ENCODE peak calls at places on chromosomes 7 and 10, in nine cellular contexts. C is BE2C, B is GM10248, W is body of pancreas, E is mucosa of descending colon, F is endodermal cell, U is fibroblast of mammary gland, H is cardiac muscle cell, X is thoracic aorta. K is an unnamed sample.

GRCh38 chr7:767941-768729 is 41.1 kb upstream of the PRKAR1B start:
- DNase-seq in C (peak), X (no peak), E (no peak), H (no peak), U (peak), F (peak), B (no peak), W (no peak), K (no peak)

GRCh38 chr10:32265756-32266155 is 81.2 kb downstream of the EPC1 start:
- DNase-seq in U (no peak), F (no peak), E (no peak), X (no peak), H (no peak), B (no peak), C (no peak), W (no peak), K (no peak)

GRCh38 chr7:97025983-97026704 is 1.5 kb upstream of the DLX5 start:
- DNase-seq in E (no peak), H (peak), F (peak), W (no peak), C (no peak), B (no peak), U (no peak), X (no peak), K (no peak)

GRCh38 chr10:78215645-78216044 is 182.0 kb downstream of the RPS24 start:
- DNase-seq in H (peak), B (no peak), E (peak), C (no peak), W (no peak), F (no peak), X (peak), U (peak), K (no peak)

GRCh38 chr7:3722396-3722846 is 421.4 kb downstream of the SDK1 start:
- DNase-seq in F (peak), E (no peak), U (no peak), C (no peak), X (no peak), B (no peak), W (no peak), H (peak), K (no peak)

GRCh38 chr7:471191-471865 is 48.3 kb downstream of the PDGFA start:
- DNase-seq in F (no peak), X (no peak), C (peak), W (no peak), H (no peak), U (no peak), E (peak), B (no peak), K (peak)

GRCh38 chr7:39249635-39250034 is 271.9 kb downstream of the POU6F2 start:
- DNase-seq in F (no peak), U (no peak), C (no peak), B (no peak), E (no peak), W (no peak), H (no peak), X (no peak), K (no peak)

GRCh38 chr7:128005759-128006159 is 25.5 kb downstream of the LRRC4 start:
- DNase-seq in C (no peak), U (no peak), W (no peak), H (peak), E (no peak), B (no peak), X (no peak), F (no peak), K (no peak)

GRCh38 chr10:109912335-109913282 is 10.7 kb downstream of the XPNPEP1 start:
- DNase-seq in U (peak), B (peak), W (no peak), H (no peak), X (no peak), E (no peak), F (no peak), C (no peak), K (no peak)

GRCh38 chr10:132563485-132564248 is 26.1 kb downstream of the INPP5A start:
- DNase-seq in C (no peak), H (no peak), X (no peak), U (peak), F (no peak), W (no peak), E (no peak), B (peak), K (no peak)

GRCh38 chr10:80473692-80474596 is 19.8 kb downstream of the TSPAN14 start:
- DNase-seq in H (no peak), W (no peak), E (no peak), U (peak), B (no peak), C (no peak), F (no peak), X (no peak), K (no peak)

GRCh38 chr7:101185258-101185839 is 5.3 kb upstream of the NAT16 start:
- DNase-seq in H (no peak), W (no peak), F (no peak), E (no peak), U (peak), B (no peak), C (no peak), X (no peak), K (no peak)

GRCh38 chr10:71920540-71921318 is 43.5 kb upstream of the CHST3 start:
- DNase-seq in U (peak), B (no peak), H (no peak), F (no peak), E (peak), C (no peak), W (no peak), X (no peak), K (no peak)

GRCh38 chr7:91892821-91893340 is 12.4 kb upstream of the MTERF1 start:
- DNase-seq in F (peak), E (no peak), H (no peak), U (peak), B (no peak), W (no peak), X (no peak), C (no peak), K (no peak)

GRCh38 chr7:35748348-35748747 is 52.5 kb upstream of the SEPTIN7 start:
- DNase-seq in E (no peak), F (no peak), W (no peak), X (no peak), U (no peak), C (no peak), B (no peak), H (no peak), K (no peak)

GRCh38 chr7:40329601-40330153 is 194.9 kb downstream of the SUGCT start:
- DNase-seq in U (peak), E (no peak), W (no peak), X (no peak), F (no peak), C (peak), H (peak), B (peak), K (no peak)

GRCh38 chr10:132390455-132391371 is 6.3 kb upstream of the PWWP2B start:
- DNase-seq in F (no peak), H (peak), C (no peak), E (no peak), U (no peak), X (no peak), W (peak), B (no peak), K (no peak)

GRCh38 chr10:89419548-89419947 is 5.2 kb downstream of the IFIT5 start:
- DNase-seq in E (no peak), W (no peak), F (no peak), U (peak), C (no peak), B (no peak), X (no peak), H (no peak), K (no peak)

GRCh38 chr7:28096713-28097112 is 83.9 kb downstream of the JAZF1 start:
- DNase-seq in H (peak), X (no peak), F (peak), U (peak), C (peak), E (no peak), W (peak), B (peak), K (no peak)

GRCh38 chr10:100327007-100327700 is 2.9 kb downstream of the PKD2L1 start:
- DNase-seq in B (peak), U (peak), E (no peak), H (no peak), C (no peak), W (no peak), F (no peak), X (no peak), K (no peak)

GRCh38 chr10:74056081-74056818 is 58.3 kb downstream of the VCL start:
- DNase-seq in B (no peak), U (peak), C (no peak), E (no peak), X (no peak), H (peak), W (no peak), F (no peak), K (no peak)

DNA sequence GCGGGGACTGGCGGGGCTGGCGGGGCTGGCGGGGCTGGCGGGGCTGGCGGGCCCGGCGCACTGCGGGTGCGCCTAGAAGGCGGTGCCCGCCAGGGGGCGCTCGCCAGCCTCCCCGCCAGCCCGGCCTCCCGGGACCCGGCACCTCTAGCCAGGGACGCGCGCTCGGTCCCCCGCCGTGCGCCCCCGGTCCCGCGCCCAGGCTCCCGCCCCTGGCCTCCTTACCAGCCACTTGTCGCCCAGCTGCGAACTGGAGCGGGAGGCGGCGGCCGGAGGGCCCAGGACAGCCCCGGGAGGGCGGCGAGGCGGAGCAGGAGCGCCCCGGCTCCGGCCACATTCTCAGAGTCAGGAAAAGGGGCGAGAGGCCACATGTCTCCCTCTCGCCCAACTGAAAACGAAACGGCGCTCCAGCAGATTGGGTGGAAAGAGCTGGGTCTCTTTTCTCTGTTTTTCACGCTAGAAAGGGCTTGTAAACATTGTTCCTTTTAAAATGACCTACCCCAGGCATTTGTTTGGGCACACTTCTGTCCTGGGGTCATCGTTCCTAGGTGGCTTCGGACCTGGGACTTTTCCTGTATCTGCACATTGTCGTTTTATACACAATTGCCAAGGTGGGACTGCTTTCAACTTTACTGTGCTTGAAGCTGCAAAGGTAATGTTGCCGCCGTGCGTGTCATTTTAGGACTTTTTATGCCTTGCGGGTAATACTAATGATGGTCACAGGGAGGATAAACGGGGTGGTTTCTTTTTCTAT is 378 bp upstream of the PRKCQ start:
- DNase-seq in W (peak), B (peak), U (peak), C (peak), X (no peak), E (peak), F (peak), H (peak), K (peak)
- TF ChIP-seq CTCF in W (peak), B (peak), U (no peak), C (no peak), X (peak), E (peak), F (peak), H (peak), K (no peak)

GRCh38 chr10:24726626-24727025 is 2.9 kb upstream of the ARHGAP21 start:
- DNase-seq in F (no peak), C (no peak), U (no peak), X (no peak), E (no peak), W (no peak), B (no peak), H (no peak), K (no peak)

GRCh38 chr10:24723788-24724380 is at the start of gene ARHGAP21:
- DNase-seq in F (peak), X (peak), H (peak), C (peak), B (peak), E (peak), W (peak), U (peak), K (no peak)

GRCh38 chr10:24724381-24725228 is 918 bp upstream of the ARHGAP21 start:
- DNase-seq in U (peak), B (peak), C (peak), H (peak), E (peak), W (peak), F (peak), X (peak), K (peak)

GRCh38 chr10:24730811-24731210 is 7.1 kb upstream of the ARHGAP21 start:
- DNase-seq in H (no peak), C (no peak), F (no peak), B (no peak), U (no peak), W (no peak), X (no peak), E (no peak), K (no peak)

DNA sequence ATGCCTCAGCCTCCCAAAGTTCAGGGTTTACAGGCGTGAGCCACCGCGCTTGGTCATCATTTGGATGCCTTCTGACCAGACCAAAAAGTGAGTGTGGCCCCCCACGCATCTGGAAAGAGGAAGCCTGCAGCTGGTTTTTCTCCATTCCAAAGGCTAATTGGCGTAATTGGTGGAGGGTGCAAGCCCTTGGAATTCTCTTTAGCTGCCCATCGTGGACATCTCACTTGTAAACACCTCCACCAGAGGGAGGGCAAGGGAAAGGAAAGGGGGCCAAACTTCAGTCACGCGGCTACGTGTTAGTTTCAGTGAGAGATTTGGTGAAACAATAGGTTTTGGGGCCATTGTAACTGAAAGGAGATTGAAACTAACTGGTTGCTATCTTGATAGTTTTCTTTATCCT is 4.1 kb upstream of the ARHGAP21 start:
- DNase-seq in F (peak), E (no peak), H (no peak), W (no peak), U (no peak), B (no peak), C (peak), X (no peak), K (no peak)
- TF ChIP-seq CTCF in F (peak), E (no peak), H (peak), W (no peak), U (peak), B (no peak), C (peak), X (no peak), K (no peak)

GRCh38 chr7:98278936-98279335 is 2.5 kb upstream of the BRI3 start:
- DNase-seq in H (no peak), U (no peak), W (no peak), C (peak), B (no peak), X (no peak), F (no peak), E (no peak), K (no peak)

GRCh38 chr7:98282727-98283126 is 1.2 kb downstream of the BRI3 start:
- DNase-seq in F (no peak), H (no peak), E (no peak), C (no peak), B (no peak), U (no peak), X (no peak), W (no peak), K (no peak)

GRCh38 chr7:98281757-98282652 is 519 bp downstream of the BRI3 start:
- DNase-seq in X (no peak), H (no peak), C (no peak), E (peak), B (no peak), F (no peak), W (peak), U (no peak), K (no peak)

GRCh38 chr7:98280296-98280695 is 1.2 kb upstream of the BRI3 start:
- DNase-seq in W (no peak), F (no peak), X (no peak), B (no peak), E (no peak), H (no peak), C (no peak), U (no peak), K (no peak)

DNA sequence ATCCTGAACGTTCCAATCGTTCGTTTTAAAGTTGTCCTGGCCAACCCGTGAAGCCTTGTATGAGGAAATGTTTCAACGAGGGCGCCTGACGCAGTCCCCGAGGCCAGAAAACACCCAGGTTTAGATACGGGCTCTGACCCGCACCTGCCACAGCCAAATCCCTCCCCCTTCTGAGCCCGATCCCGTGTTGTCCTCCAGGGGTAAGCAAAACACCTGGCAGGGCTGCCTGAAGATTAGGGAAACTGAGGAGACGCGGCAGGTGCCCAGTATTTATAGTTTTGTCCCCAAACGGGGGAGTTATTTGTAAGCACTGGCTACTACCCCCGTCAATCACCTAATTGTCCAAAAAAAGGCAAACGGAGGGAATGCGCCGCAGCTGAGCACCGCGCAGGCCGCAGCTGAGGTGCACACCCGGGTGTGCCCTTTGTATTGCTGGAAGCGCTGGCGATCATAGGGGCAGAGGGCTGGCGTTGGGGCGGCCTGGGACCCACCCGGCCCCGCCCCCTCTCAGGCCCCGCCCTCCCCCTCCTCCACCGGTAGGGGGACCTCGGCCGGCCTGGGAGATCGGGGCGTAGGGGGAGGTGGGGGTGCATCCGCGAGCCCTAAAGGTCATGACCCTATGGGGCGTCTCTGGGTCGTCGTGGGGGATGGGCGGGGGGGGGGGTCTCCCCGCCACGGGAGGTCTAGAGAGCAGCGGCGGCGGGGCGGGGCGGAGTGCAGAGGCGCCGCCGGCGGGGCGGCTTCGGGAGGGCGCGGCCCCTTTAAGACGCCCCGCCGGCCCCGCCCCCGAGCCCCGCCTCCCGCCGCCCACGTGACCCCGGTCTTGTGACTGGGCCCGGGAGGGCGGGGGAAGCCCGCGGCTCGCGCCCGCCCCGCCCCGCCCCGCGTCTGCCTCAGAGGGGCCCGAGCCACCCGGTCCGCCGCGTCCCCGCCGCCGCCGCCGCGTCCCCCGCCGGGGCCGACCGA is at the start of gene BRI3:
- DNase-seq in E (peak), B (peak), X (peak), H (peak), F (peak), W (peak), C (peak), U (peak), K (peak)
- TF ChIP-seq CTCF in E (peak), B (no peak), X (no peak), H (no peak), F (peak), W (peak), C (no peak), U (no peak), K (no peak)

DNA sequence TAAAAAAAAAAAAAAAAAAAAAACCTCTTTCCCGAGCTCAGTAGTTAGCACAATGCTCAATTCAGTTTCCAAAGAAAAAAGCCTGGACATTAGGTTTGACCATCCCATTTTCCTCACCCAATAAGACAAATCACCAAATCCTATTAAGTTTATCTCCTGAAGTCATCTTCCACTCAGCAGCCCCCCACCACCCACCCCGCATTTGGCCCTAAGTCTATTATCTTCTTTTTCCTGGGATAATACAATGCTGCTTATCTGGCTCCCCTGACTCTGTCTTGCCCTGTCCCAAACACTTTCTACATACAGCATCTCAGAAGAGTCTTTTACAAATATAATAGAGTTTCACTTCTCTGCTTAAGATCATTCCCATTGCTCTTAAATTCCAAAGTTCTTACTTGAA is 17.8 kb upstream of the LMOD2 start:
- DNase-seq in W (no peak), H (no peak), E (no peak), X (no peak), C (no peak), B (no peak), U (no peak), F (peak), K (no peak)
- TF ChIP-seq CTCF in W (no peak), H (no peak), E (no peak), X (no peak), C (no peak), B (no peak), U (no peak), F (no peak), K (no peak)